ENCODE peak calls at places on chromosome 12, in eight cellular contexts. O is cardiac muscle cell; K is kidney; U is hepatocyte; W is stimulated activated CD8-positive, alpha-beta memory T cell treated with anti-CD3 and anti-CD28 coated beads, Interleukin-2, amount 100 ng/mL, for 48 hours; B is NCI-H748 treated with DMSO at 0.1 percent for 48 hours; X is LNCaP clone FGC; E is Calu3. L is an unnamed sample.

GRCh38 chr12:127943481-127944210 is 323.3 kb upstream of the TMEM132C start:
- DNase-seq in U (no peak), X (no peak), K (no peak), O (no peak), B (no peak), E (no peak), W (no peak), L (peak; percentile 52)

GRCh38 chr12:98699568-98699967 is 54.5 kb downstream of the APAF1 start:
- DNase-seq in B (no peak), U (no peak), W (no peak), E (no peak), X (no peak), O (peak; percentile 89), K (no peak), L (no peak)

GRCh38 chr12:123713398-123714301 is 1.5 kb downstream of the ATP6V0A2 start:
- DNase-seq in K (no peak), X (no peak), W (no peak), O (peak; percentile 12), B (no peak), U (peak; percentile 46), E (no peak), L (no peak)

GRCh38 chr12:76470028-76470939 is 89.3 kb downstream of the OSBPL8 start:
- DNase-seq in E (peak; percentile 34), B (no peak), O (peak; percentile 83), X (no peak), W (no peak), K (no peak), U (peak; percentile 19), L (peak; percentile 22)

GRCh38 chr12:56874821-56875220 is 59.4 kb downstream of the SDR9C7 start:
- DNase-seq in E (no peak), O (no peak), X (no peak), K (no peak), U (no peak), B (no peak), W (no peak), L (no peak)

GRCh38 chr12:29164477-29165163 is 15.5 kb downstream of the FAR2 start:
- DNase-seq in E (no peak), K (no peak), U (peak; percentile 46), X (no peak), W (no peak), O (peak; percentile 76), B (no peak), L (peak; percentile 80)

GRCh38 chr12:24378548-24379011 is 429.1 kb upstream of the SOX5 start:
- DNase-seq in O (no peak), B (peak; percentile 28), W (no peak), U (peak; percentile 20), X (no peak), K (no peak), E (no peak), L (peak; percentile 27)

GRCh38 chr12:77617818-77618217 is 212.9 kb upstream of the NAV3 start:
- DNase-seq in K (no peak), X (no peak), B (no peak), O (no peak), W (no peak), U (no peak), E (no peak), L (no peak)

GRCh38 chr12:119868992-119869391 is 8.1 kb downstream of the CIT start:
- DNase-seq in U (no peak), W (no peak), E (no peak), K (no peak), O (peak; percentile 4), B (no peak), X (no peak), L (no peak)

GRCh38 chr12:16588812-16589211 is 17.1 kb downstream of the LMO3 start:
- DNase-seq in K (no peak), E (no peak), W (no peak), X (no peak), U (no peak), O (no peak), B (no peak), L (no peak)

GRCh38 chr12:10143205-10143604 is 13.2 kb upstream of the CLEC7A start:
- DNase-seq in W (no peak), E (no peak), U (no peak), K (no peak), O (peak; percentile 14), X (no peak), B (no peak), L (no peak)

GRCh38 chr12:27975222-27976136 is 2.9 kb upstream of the PTHLH start:
- DNase-seq in K (peak; percentile 64), O (peak; percentile 79), X (no peak), U (peak; percentile 70), E (peak; percentile 49), W (no peak), B (no peak), L (peak; percentile 61)

GRCh38 chr12:29200586-29200985 is 51.5 kb downstream of the FAR2 start:
- DNase-seq in U (no peak), O (no peak), K (no peak), W (no peak), X (no peak), B (peak; percentile 56), E (no peak), L (peak; percentile 12)

GRCh38 chr12:8773456-8773855 is 49.0 kb upstream of the A2ML1 start:
- DNase-seq in W (no peak), E (no peak), O (no peak), X (no peak), K (peak; percentile 75), U (no peak), B (no peak), L (no peak)

GRCh38 chr12:26668230-26668629 is 164.8 kb downstream of the ITPR2 start:
- DNase-seq in B (peak; percentile 3), U (no peak), K (no peak), E (no peak), O (no peak), W (no peak), X (no peak), L (no peak)

GRCh38 chr12:121769831-121770301 is 23.6 kb downstream of the RHOF start:
- DNase-seq in E (no peak), W (no peak), O (no peak), K (no peak), X (no peak), U (peak; percentile 72), B (no peak), L (no peak)

GRCh38 chr12:114674201-114675047 is 9.6 kb downstream of the TBX3 start:
- DNase-seq in U (peak; percentile 41), O (no peak), E (no peak), W (no peak), B (no peak), X (no peak), K (no peak), L (no peak)

GRCh38 chr12:71799105-71799504 is 40.5 kb upstream of the TBC1D15 start:
- DNase-seq in K (no peak), O (no peak), W (no peak), X (no peak), U (no peak), B (no peak), E (no peak), L (no peak)

GRCh38 chr12:103331643-103332042 is 164.1 kb downstream of the C12orf42 start:
- DNase-seq in E (no peak), K (no peak), O (no peak), U (no peak), X (no peak), W (no peak), B (no peak), L (no peak)

GRCh38 chr12:52211716-52212585 is 20.1 kb upstream of the KRT80 start:
- DNase-seq in X (no peak), E (no peak), B (no peak), W (no peak), U (no peak), O (no peak), K (peak; percentile 62), L (no peak)

GRCh38 chr12:58529897-58530296 is 390.4 kb downstream of the LRIG3 start:
- DNase-seq in E (no peak), X (no peak), K (no peak), O (peak; percentile 92), W (no peak), B (no peak), U (peak; percentile 15), L (no peak)

GRCh38 chr12:88450130-88450529 is 130.1 kb downstream of the KITLG start:
- DNase-seq in O (peak; percentile 23), E (no peak), X (no peak), W (no peak), U (no peak), B (no peak), K (no peak), L (no peak)

GRCh38 chr12:57738661-57739237 is at the start of gene AGAP2:
- DNase-seq in K (no peak), U (no peak), B (no peak), W (no peak), E (no peak), O (peak; percentile 21), X (no peak), L (no peak)

GRCh38 chr12:85626031-85626781 is 210.0 kb downstream of the RASSF9 start:
- DNase-seq in X (no peak), B (no peak), W (no peak), K (no peak), O (peak; percentile 90), U (no peak), E (peak; percentile 28), L (no peak)

GRCh38 chr12:99339663-99340062 is 307.9 kb upstream of the GARIN6 start:
- DNase-seq in U (no peak), X (no peak), O (no peak), E (no peak), W (no peak), K (no peak), B (no peak), L (no peak)

GRCh38 chr12:113727651-113728061 is 238.5 kb downstream of the RBM19 start:
- DNase-seq in B (no peak), E (no peak), W (no peak), U (no peak), K (no peak), O (no peak), X (no peak), L (no peak)

L was measured in LoVo.